ENCODE peak calls at places on chromosome X, in eight cellular contexts. One of them, this sample, is unnamed.

GRCh38 chrX:153640045-153640686 is 6.8 kb upstream of the DUSP9 start:
- DNase-seq in H7: peak
- DNase-seq in GM12878: no peak
- DNase-seq in lower lobe of right lung: no peak
- DNase-seq in fibroblast of pulmonary artery: no peak
- DNase-seq in AG10803: no peak
- DNase-seq in psoas muscle: no peak
- DNase-seq in naive thymus-derived CD4-positive, alpha-beta T cell: no peak
- DNase-seq in this sample: no peak

GRCh38 chrX:23118890-23119527 is 119.2 kb downstream of the DDX53 start:
- DNase-seq in lower lobe of right lung: no peak
- DNase-seq in GM12878: no peak
- DNase-seq in psoas muscle: no peak
- DNase-seq in H7: peak
- DNase-seq in fibroblast of pulmonary artery: no peak
- DNase-seq in AG10803: no peak
- DNase-seq in naive thymus-derived CD4-positive, alpha-beta T cell: no peak
- DNase-seq in this sample: no peak

GRCh38 chrX:10233173-10233572 is 76.4 kb downstream of the CLCN4 start:
- DNase-seq in lower lobe of right lung: no peak
- DNase-seq in fibroblast of pulmonary artery: no peak
- DNase-seq in naive thymus-derived CD4-positive, alpha-beta T cell: no peak
- DNase-seq in GM12878: no peak
- DNase-seq in AG10803: peak
- DNase-seq in H7: no peak
- DNase-seq in psoas muscle: no peak
- DNase-seq in this sample: no peak

GRCh38 chrX:67714004-67714403 is 170.2 kb downstream of the AR start:
- DNase-seq in psoas muscle: no peak
- DNase-seq in lower lobe of right lung: no peak
- DNase-seq in fibroblast of pulmonary artery: no peak
- DNase-seq in H7: no peak
- DNase-seq in AG10803: no peak
- DNase-seq in GM12878: no peak
- DNase-seq in naive thymus-derived CD4-positive, alpha-beta T cell: no peak
- DNase-seq in this sample: no peak

GRCh38 chrX:54747713-54748393 is 50.2 kb downstream of the ITIH6 start:
- DNase-seq in AG10803: no peak
- DNase-seq in naive thymus-derived CD4-positive, alpha-beta T cell: no peak
- DNase-seq in fibroblast of pulmonary artery: no peak
- DNase-seq in GM12878: no peak
- DNase-seq in H7: no peak
- DNase-seq in lower lobe of right lung: no peak
- DNase-seq in psoas muscle: no peak
- DNase-seq in this sample: no peak

GRCh38 chrX:24494544-24495113 is 29.5 kb downstream of the PDK3 start:
- DNase-seq in psoas muscle: no peak
- DNase-seq in H7: no peak
- DNase-seq in AG10803: peak
- DNase-seq in naive thymus-derived CD4-positive, alpha-beta T cell: no peak
- DNase-seq in GM12878: no peak
- DNase-seq in lower lobe of right lung: no peak
- DNase-seq in fibroblast of pulmonary artery: peak
- DNase-seq in this sample: no peak

GRCh38 chrX:147957291-147957690 is 23.8 kb upstream of the FMR1NB start:
- DNase-seq in AG10803: no peak
- DNase-seq in GM12878: no peak
- DNase-seq in psoas muscle: no peak
- DNase-seq in fibroblast of pulmonary artery: no peak
- DNase-seq in H7: no peak
- DNase-seq in lower lobe of right lung: no peak
- DNase-seq in naive thymus-derived CD4-positive, alpha-beta T cell: no peak
- DNase-seq in this sample: no peak

GRCh38 chrX:72100051-72100755 is 31.5 kb downstream of the RTL5 start:
- DNase-seq in H7: no peak
- DNase-seq in lower lobe of right lung: no peak
- DNase-seq in psoas muscle: no peak
- DNase-seq in naive thymus-derived CD4-positive, alpha-beta T cell: no peak
- DNase-seq in GM12878: no peak
- DNase-seq in AG10803: no peak
- DNase-seq in fibroblast of pulmonary artery: no peak
- DNase-seq in this sample: peak

GRCh38 chrX:24144528-24144927 is 5.0 kb upstream of the ZFX start:
- DNase-seq in psoas muscle: no peak
- DNase-seq in naive thymus-derived CD4-positive, alpha-beta T cell: no peak
- DNase-seq in H7: no peak
- DNase-seq in lower lobe of right lung: no peak
- DNase-seq in fibroblast of pulmonary artery: no peak
- DNase-seq in AG10803: no peak
- DNase-seq in GM12878: no peak
- DNase-seq in this sample: no peak

GRCh38 chrX:68835104-68835442 is 6.3 kb downstream of the EFNB1 start:
- DNase-seq in naive thymus-derived CD4-positive, alpha-beta T cell: no peak
- DNase-seq in psoas muscle: no peak
- DNase-seq in lower lobe of right lung: no peak
- DNase-seq in GM12878: no peak
- DNase-seq in AG10803: no peak
- DNase-seq in fibroblast of pulmonary artery: no peak
- DNase-seq in H7: peak
- DNase-seq in this sample: no peak

GRCh38 chrX:70916754-70917153 is 8.2 kb upstream of the TEX11 start:
- DNase-seq in GM12878: no peak
- DNase-seq in lower lobe of right lung: no peak
- DNase-seq in naive thymus-derived CD4-positive, alpha-beta T cell: no peak
- DNase-seq in H7: no peak
- DNase-seq in psoas muscle: no peak
- DNase-seq in AG10803: no peak
- DNase-seq in fibroblast of pulmonary artery: no peak
- DNase-seq in this sample: no peak

GRCh38 chrX:19625612-19626011 is 110.3 kb upstream of the MAP3K15 start:
- DNase-seq in H7: no peak
- DNase-seq in fibroblast of pulmonary artery: no peak
- DNase-seq in AG10803: no peak
- DNase-seq in GM12878: no peak
- DNase-seq in psoas muscle: no peak
- DNase-seq in lower lobe of right lung: no peak
- DNase-seq in naive thymus-derived CD4-positive, alpha-beta T cell: peak
- DNase-seq in this sample: no peak

GRCh38 chrX:45063319-45064095 is 137.2 kb downstream of the DIPK2B start:
- DNase-seq in psoas muscle: no peak
- DNase-seq in AG10803: no peak
- DNase-seq in naive thymus-derived CD4-positive, alpha-beta T cell: no peak
- DNase-seq in GM12878: no peak
- DNase-seq in lower lobe of right lung: no peak
- DNase-seq in fibroblast of pulmonary artery: peak
- DNase-seq in H7: no peak
- DNase-seq in this sample: no peak

GRCh38 chrX:108736509-108737479 is at the start of gene IRS4:
- DNase-seq in fibroblast of pulmonary artery: peak
- DNase-seq in AG10803: no peak
- DNase-seq in H7: peak
- DNase-seq in psoas muscle: no peak
- DNase-seq in lower lobe of right lung: peak
- DNase-seq in naive thymus-derived CD4-positive, alpha-beta T cell: no peak
- DNase-seq in GM12878: no peak
- DNase-seq in this sample: no peak

GRCh38 chrX:134676440-134676839 is 18.2 kb upstream of the PLAC1 start:
- DNase-seq in H7: no peak
- DNase-seq in fibroblast of pulmonary artery: peak
- DNase-seq in psoas muscle: no peak
- DNase-seq in AG10803: peak
- DNase-seq in lower lobe of right lung: no peak
- DNase-seq in GM12878: no peak
- DNase-seq in naive thymus-derived CD4-positive, alpha-beta T cell: no peak
- DNase-seq in this sample: no peak

GRCh38 chrX:111129949-111130348 is 34.0 kb downstream of the PAK3 start:
- DNase-seq in GM12878: no peak
- DNase-seq in H7: no peak
- DNase-seq in naive thymus-derived CD4-positive, alpha-beta T cell: no peak
- DNase-seq in AG10803: no peak
- DNase-seq in psoas muscle: no peak
- DNase-seq in lower lobe of right lung: no peak
- DNase-seq in fibroblast of pulmonary artery: no peak
- DNase-seq in this sample: no peak

GRCh38 chrX:39150210-39150609 is 349.0 kb downstream of the MID1IP1 start:
- DNase-seq in GM12878: no peak
- DNase-seq in psoas muscle: no peak
- DNase-seq in H7: no peak
- DNase-seq in AG10803: no peak
- DNase-seq in lower lobe of right lung: no peak
- DNase-seq in fibroblast of pulmonary artery: no peak
- DNase-seq in naive thymus-derived CD4-positive, alpha-beta T cell: no peak
- DNase-seq in this sample: peak

DNA sequence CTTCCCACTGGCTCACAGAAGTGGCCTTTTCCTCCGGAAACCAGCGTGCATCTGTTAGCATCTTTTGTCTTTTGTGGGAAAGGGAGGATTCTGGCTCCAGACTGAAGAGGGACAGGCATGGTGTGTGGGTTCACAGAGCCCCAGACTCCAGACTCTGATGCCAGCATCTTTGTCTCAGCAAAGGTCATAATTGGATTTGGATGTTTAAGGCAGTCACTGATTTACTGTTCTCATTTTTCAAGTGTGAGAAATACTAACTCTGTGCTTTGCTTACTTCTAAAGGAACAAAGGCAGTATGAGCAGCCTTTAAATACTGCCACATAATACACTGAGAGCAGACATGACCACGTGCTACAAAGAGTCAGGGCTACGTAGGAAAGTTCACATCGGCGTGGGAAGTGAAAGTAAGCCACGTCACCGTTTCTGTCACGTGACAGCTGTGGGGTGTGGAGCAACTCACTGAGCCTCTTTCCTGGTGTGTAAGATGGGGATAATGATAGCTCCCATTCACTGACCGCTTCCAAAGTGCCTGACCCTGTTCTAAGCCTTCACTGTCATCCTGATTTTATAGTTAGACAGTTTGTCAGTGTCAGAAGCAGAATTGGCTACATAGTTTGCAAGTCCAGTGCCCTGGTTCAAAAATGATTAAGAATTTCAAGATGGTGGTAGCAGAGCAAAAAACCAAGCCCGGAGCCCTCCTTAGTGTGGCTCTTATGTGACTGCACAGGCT is 24.8 kb upstream of the TMSB4X start:
- DNase-seq in H7: no peak
- DNase-seq in psoas muscle: peak
- DNase-seq in fibroblast of pulmonary artery: peak
- DNase-seq in naive thymus-derived CD4-positive, alpha-beta T cell: peak
- DNase-seq in GM12878: peak
- DNase-seq in lower lobe of right lung: peak
- DNase-seq in AG10803: peak
- DNase-seq in this sample: no peak
- H3K4me3 ChIP-seq in H7: no peak
- H3K4me3 ChIP-seq in psoas muscle: peak
- H3K4me3 ChIP-seq in fibroblast of pulmonary artery: no peak
- H3K4me3 ChIP-seq in naive thymus-derived CD4-positive, alpha-beta T cell: peak
- H3K4me3 ChIP-seq in GM12878: peak
- H3K4me3 ChIP-seq in lower lobe of right lung: peak
- H3K4me3 ChIP-seq in AG10803: no peak
- H3K4me3 ChIP-seq in this sample: no peak

GRCh38 chrX:53433651-53434639 is at the start of gene HSD17B10:
- DNase-seq in GM12878: peak
- DNase-seq in psoas muscle: peak
- DNase-seq in AG10803: peak
- DNase-seq in naive thymus-derived CD4-positive, alpha-beta T cell: peak
- DNase-seq in lower lobe of right lung: peak
- DNase-seq in H7: peak
- DNase-seq in fibroblast of pulmonary artery: peak
- DNase-seq in this sample: peak
- H3K4me3 ChIP-seq in GM12878: peak
- H3K4me3 ChIP-seq in psoas muscle: peak
- H3K4me3 ChIP-seq in AG10803: peak
- H3K4me3 ChIP-seq in naive thymus-derived CD4-positive, alpha-beta T cell: peak
- H3K4me3 ChIP-seq in lower lobe of right lung: peak
- H3K4me3 ChIP-seq in H7: peak
- H3K4me3 ChIP-seq in fibroblast of pulmonary artery: peak
- H3K4me3 ChIP-seq in this sample: peak

DNA sequence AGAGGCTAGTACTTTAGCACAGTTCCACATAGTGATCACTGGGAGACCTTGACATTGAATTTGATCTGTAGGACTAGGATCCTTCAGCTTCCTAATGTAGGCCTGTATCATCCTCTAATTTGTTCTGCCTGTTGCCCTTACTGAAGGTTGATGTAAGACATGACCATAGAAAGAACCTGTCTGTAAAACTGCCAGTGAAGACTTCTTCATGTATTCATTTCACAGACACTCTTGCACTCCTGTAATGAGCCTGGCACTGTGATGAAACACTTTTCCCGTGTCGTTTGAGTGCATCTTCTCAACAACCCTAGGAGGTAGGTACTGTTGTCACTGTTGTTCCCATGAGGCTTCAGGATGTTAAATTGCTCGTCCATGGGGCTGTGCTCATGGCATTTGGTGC is 14.7 kb downstream of the RAB9A start:
- DNase-seq in H7: no peak
- DNase-seq in naive thymus-derived CD4-positive, alpha-beta T cell: no peak
- DNase-seq in fibroblast of pulmonary artery: no peak
- DNase-seq in GM12878: no peak
- DNase-seq in psoas muscle: no peak
- DNase-seq in lower lobe of right lung: no peak
- DNase-seq in AG10803: no peak
- DNase-seq in this sample: no peak
- H3K4me3 ChIP-seq in H7: no peak
- H3K4me3 ChIP-seq in naive thymus-derived CD4-positive, alpha-beta T cell: no peak
- H3K4me3 ChIP-seq in fibroblast of pulmonary artery: no peak
- H3K4me3 ChIP-seq in GM12878: no peak
- H3K4me3 ChIP-seq in psoas muscle: no peak
- H3K4me3 ChIP-seq in lower lobe of right lung: no peak
- H3K4me3 ChIP-seq in AG10803: no peak
- H3K4me3 ChIP-seq in this sample: no peak

GRCh38 chrX:47232197-47232802 is 509 bp upstream of the USP11 start:
- DNase-seq in AG10803: no peak
- DNase-seq in psoas muscle: no peak
- DNase-seq in lower lobe of right lung: no peak
- DNase-seq in GM12878: no peak
- DNase-seq in H7: no peak
- DNase-seq in fibroblast of pulmonary artery: no peak
- DNase-seq in naive thymus-derived CD4-positive, alpha-beta T cell: no peak
- DNase-seq in this sample: no peak
- H3K4me3 ChIP-seq in AG10803: peak
- H3K4me3 ChIP-seq in psoas muscle: peak
- H3K4me3 ChIP-seq in lower lobe of right lung: peak
- H3K4me3 ChIP-seq in GM12878: peak
- H3K4me3 ChIP-seq in H7: peak
- H3K4me3 ChIP-seq in fibroblast of pulmonary artery: peak
- H3K4me3 ChIP-seq in naive thymus-derived CD4-positive, alpha-beta T cell: peak
- H3K4me3 ChIP-seq in this sample: peak

DNA sequence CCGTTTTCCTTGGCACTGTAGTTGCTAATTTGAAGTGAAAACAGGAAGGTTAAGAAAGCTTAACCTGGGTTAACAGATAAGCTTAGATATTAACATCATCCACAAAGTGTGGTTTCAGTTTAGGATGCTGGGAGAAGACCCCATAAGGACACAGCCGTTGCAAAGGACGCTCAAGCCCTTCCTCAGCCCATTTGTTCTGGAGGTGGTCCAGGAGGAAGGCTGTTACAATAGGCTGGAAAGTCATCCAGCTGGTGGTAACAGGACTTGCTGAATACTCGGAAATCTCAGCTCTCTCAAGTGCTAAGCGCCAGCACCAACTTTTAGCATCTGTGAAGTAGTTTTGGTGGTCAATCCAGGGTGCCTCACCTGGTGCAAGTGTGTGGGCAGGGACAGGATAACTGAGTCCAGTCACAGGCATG is 14.2 kb downstream of the CHST7 start:
- DNase-seq in H7: no peak
- DNase-seq in AG10803: peak
- DNase-seq in lower lobe of right lung: no peak
- DNase-seq in GM12878: no peak
- DNase-seq in naive thymus-derived CD4-positive, alpha-beta T cell: no peak
- DNase-seq in psoas muscle: no peak
- DNase-seq in fibroblast of pulmonary artery: peak
- DNase-seq in this sample: no peak
- H3K4me3 ChIP-seq in H7: no peak
- H3K4me3 ChIP-seq in AG10803: no peak
- H3K4me3 ChIP-seq in lower lobe of right lung: no peak
- H3K4me3 ChIP-seq in GM12878: peak
- H3K4me3 ChIP-seq in naive thymus-derived CD4-positive, alpha-beta T cell: peak
- H3K4me3 ChIP-seq in psoas muscle: no peak
- H3K4me3 ChIP-seq in fibroblast of pulmonary artery: peak
- H3K4me3 ChIP-seq in this sample: no peak